ENCODE peak calls at places on chromosomes 7 and 10, in seven cellular contexts. N, T, S, M, O, W and P are unnamed samples.

GRCh38 chr10:69757553-69758309 is 44.0 kb upstream of the COL13A1 start:
- DNase-seq in N (no peak), T (peak), S (peak), M (peak), O (no peak), W (peak), P (no peak)

GRCh38 chr7:97337849-97338248 is 220.4 kb downstream of the SDHAF3 start:
- DNase-seq in N (no peak), T (no peak), S (no peak), M (no peak), O (no peak), W (no peak), P (no peak)

GRCh38 chr7:82443044-82443800 is at the start of gene CACNA2D1:
- DNase-seq in N (no peak), T (peak), S (no peak), M (peak), O (peak), W (peak), P (peak)

GRCh38 chr7:81150951-81151361 is 232.1 kb upstream of the SEMA3C start:
- DNase-seq in N (no peak), T (peak), S (peak), M (no peak), O (no peak), W (no peak), P (no peak)

GRCh38 chr7:148633761-148634160 is 43.2 kb downstream of the C7orf33 start:
- DNase-seq in N (no peak), T (peak), S (peak), M (no peak), O (no peak), W (no peak), P (no peak)

GRCh38 chr7:106071356-106071998 is 40.6 kb downstream of the SYPL1 start:
- DNase-seq in N (peak), T (no peak), S (no peak), M (peak), O (peak), W (no peak), P (peak)

GRCh38 chr7:46343802-46344201 is 422.7 kb upstream of the IGFBP3 start:
- DNase-seq in N (no peak), T (no peak), S (no peak), M (no peak), O (no peak), W (no peak), P (no peak)

GRCh38 chr7:92330835-92331438 is 85.2 kb downstream of the ANKIB1 start:
- DNase-seq in N (no peak), T (no peak), S (no peak), M (no peak), O (no peak), W (no peak), P (no peak)

GRCh38 chr10:128854965-128855364 is 612.1 kb upstream of the MGMT start:
- DNase-seq in N (no peak), T (peak), S (no peak), M (peak), O (no peak), W (peak), P (no peak)

GRCh38 chr10:36602374-36602773 is 523.0 kb upstream of the ANKRD30A start:
- DNase-seq in N (no peak), T (peak), S (no peak), M (peak), O (no peak), W (no peak), P (no peak)

GRCh38 chr10:104049497-104050250 is 36.0 kb downstream of the COL17A1 start:
- DNase-seq in N (no peak), T (peak), S (peak), M (peak), O (no peak), W (no peak), P (no peak)

GRCh38 chr10:109956454-109957091 is 33.3 kb upstream of the XPNPEP1 start:
- DNase-seq in N (no peak), T (peak), S (peak), M (peak), O (peak), W (no peak), P (peak)

GRCh38 chr7:65812281-65812680 is 60.6 kb upstream of the VKORC1L1 start:
- DNase-seq in N (no peak), T (peak), S (no peak), M (peak), O (no peak), W (no peak), P (no peak)

GRCh38 chr7:90749774-90750173 is 153.7 kb downstream of the CDK14 start:
- DNase-seq in N (no peak), T (peak), S (no peak), M (peak), O (peak), W (no peak), P (peak)